ENCODE peak calls at places on chromosomes 3 and 15, in four cellular contexts. One of them, this sample, is unnamed.

GRCh38 chr3:46987485-46988401 is 8.3 kb downstream of the NBEAL2 start:
- DNase-seq in transverse colon: peak; percentile 87
- DNase-seq in NCI-H748 treated with DMSO at 0.1 percent for 48 hours: no peak
- DNase-seq in bronchial epithelial cell: peak; percentile 70
- DNase-seq in this sample: peak; percentile 17

GRCh38 chr15:79394231-79394630 is 37.9 kb upstream of the MINAR1 start:
- DNase-seq in transverse colon: no peak
- DNase-seq in NCI-H748 treated with DMSO at 0.1 percent for 48 hours: no peak
- DNase-seq in bronchial epithelial cell: no peak
- DNase-seq in this sample: no peak

GRCh38 chr3:88807471-88808090 is 299.8 kb upstream of the EPHA3 start:
- DNase-seq in transverse colon: no peak
- DNase-seq in NCI-H748 treated with DMSO at 0.1 percent for 48 hours: no peak
- DNase-seq in bronchial epithelial cell: peak; percentile 85
- DNase-seq in this sample: peak; percentile 72

GRCh38 chr3:100032262-100032661 is 82.0 kb downstream of the FILIP1L start:
- DNase-seq in transverse colon: no peak
- DNase-seq in NCI-H748 treated with DMSO at 0.1 percent for 48 hours: no peak
- DNase-seq in bronchial epithelial cell: peak; percentile 89
- DNase-seq in this sample: peak; percentile 83

GRCh38 chr3:184568918-184569829 is 7.6 kb downstream of the EPHB3 start:
- DNase-seq in transverse colon: peak; percentile 72
- DNase-seq in NCI-H748 treated with DMSO at 0.1 percent for 48 hours: no peak
- DNase-seq in bronchial epithelial cell: peak; percentile 52
- DNase-seq in this sample: peak; percentile 82

GRCh38 chr15:56953790-56954189 is 35.3 kb downstream of the TCF12 start:
- DNase-seq in transverse colon: no peak
- DNase-seq in NCI-H748 treated with DMSO at 0.1 percent for 48 hours: no peak
- DNase-seq in bronchial epithelial cell: no peak
- DNase-seq in this sample: no peak

GRCh38 chr3:134073583-134073945 is 43.8 kb upstream of the SLCO2A1 start:
- DNase-seq in transverse colon: no peak
- DNase-seq in NCI-H748 treated with DMSO at 0.1 percent for 48 hours: no peak
- DNase-seq in bronchial epithelial cell: no peak
- DNase-seq in this sample: no peak

GRCh38 chr15:87846746-87847145 is 409.8 kb downstream of the NTRK3 start:
- DNase-seq in transverse colon: no peak
- DNase-seq in NCI-H748 treated with DMSO at 0.1 percent for 48 hours: no peak
- DNase-seq in bronchial epithelial cell: no peak
- DNase-seq in this sample: no peak

GRCh38 chr3:49900491-49901153 is 3.1 kb downstream of the MST1R start:
- DNase-seq in transverse colon: peak; percentile 90
- DNase-seq in NCI-H748 treated with DMSO at 0.1 percent for 48 hours: no peak
- DNase-seq in bronchial epithelial cell: peak; percentile 98
- DNase-seq in this sample: peak; percentile 99

GRCh38 chr3:59469948-59470723 is 420.3 kb upstream of the CFAP20DC start:
- DNase-seq in transverse colon: no peak
- DNase-seq in NCI-H748 treated with DMSO at 0.1 percent for 48 hours: no peak
- DNase-seq in bronchial epithelial cell: peak; percentile 61
- DNase-seq in this sample: peak; percentile 81

GRCh38 chr3:14418670-14419250 is 16.4 kb downstream of the SLC6A6 start:
- DNase-seq in transverse colon: peak; percentile 46
- DNase-seq in NCI-H748 treated with DMSO at 0.1 percent for 48 hours: no peak
- DNase-seq in bronchial epithelial cell: no peak
- DNase-seq in this sample: no peak

GRCh38 chr3:170614214-170614966 is 28.5 kb upstream of the SLC7A14 start:
- DNase-seq in transverse colon: no peak
- DNase-seq in NCI-H748 treated with DMSO at 0.1 percent for 48 hours: no peak
- DNase-seq in bronchial epithelial cell: peak; percentile 91
- DNase-seq in this sample: peak; percentile 90

GRCh38 chr15:83698294-83698693 is 44.4 kb downstream of the ADAMTSL3 start:
- DNase-seq in transverse colon: peak; percentile 46
- DNase-seq in NCI-H748 treated with DMSO at 0.1 percent for 48 hours: no peak
- DNase-seq in bronchial epithelial cell: peak; percentile 42
- DNase-seq in this sample: peak; percentile 64

GRCh38 chr3:16884748-16885587 is at the start of gene PLCL2:
- DNase-seq in transverse colon: peak; percentile 61
- DNase-seq in NCI-H748 treated with DMSO at 0.1 percent for 48 hours: no peak
- DNase-seq in bronchial epithelial cell: peak; percentile 11
- DNase-seq in this sample: peak; percentile 9